ENCODE peak calls at places on chromosomes 13 and 19, in seven cellular contexts. One of them, this sample, is unnamed.

GRCh38 chr19:13215572-13216380 is 65.6 kb downstream of the IER2 start:
- DNase-seq in heart right ventricle: no peak
- DNase-seq in thoracic aorta: no peak
- DNase-seq in heart left ventricle: no peak
- DNase-seq in hepatocyte: peak
- DNase-seq in pancreas: no peak
- DNase-seq in endodermal cell: no peak
- DNase-seq in this sample: no peak

GRCh38 chr19:52638601-52639000 is 446 bp upstream of the ZNF83 start:
- DNase-seq in pancreas: peak
- DNase-seq in hepatocyte: peak
- DNase-seq in heart right ventricle: peak
- DNase-seq in thoracic aorta: no peak
- DNase-seq in endodermal cell: no peak
- DNase-seq in heart left ventricle: peak
- DNase-seq in this sample: no peak

GRCh38 chr19:2324220-2324948 is 4.0 kb downstream of the LSM7 start:
- DNase-seq in hepatocyte: no peak
- DNase-seq in pancreas: no peak
- DNase-seq in thoracic aorta: no peak
- DNase-seq in endodermal cell: no peak
- DNase-seq in heart left ventricle: no peak
- DNase-seq in heart right ventricle: no peak
- DNase-seq in this sample: no peak

GRCh38 chr13:33328691-33329090 is 43.1 kb upstream of the STARD13 start:
- DNase-seq in heart left ventricle: no peak
- DNase-seq in pancreas: no peak
- DNase-seq in heart right ventricle: no peak
- DNase-seq in hepatocyte: no peak
- DNase-seq in endodermal cell: no peak
- DNase-seq in thoracic aorta: no peak
- DNase-seq in this sample: no peak

GRCh38 chr13:26247011-26247410 is 6.9 kb upstream of the CDK8 start:
- DNase-seq in pancreas: no peak
- DNase-seq in thoracic aorta: no peak
- DNase-seq in heart left ventricle: no peak
- DNase-seq in heart right ventricle: no peak
- DNase-seq in endodermal cell: no peak
- DNase-seq in hepatocyte: no peak
- DNase-seq in this sample: no peak

GRCh38 chr13:62300021-62300420 is 884.4 kb upstream of the PCDH20 start:
- DNase-seq in hepatocyte: no peak
- DNase-seq in heart left ventricle: no peak
- DNase-seq in heart right ventricle: no peak
- DNase-seq in endodermal cell: no peak
- DNase-seq in thoracic aorta: no peak
- DNase-seq in pancreas: no peak
- DNase-seq in this sample: no peak

GRCh38 chr19:15297416-15298224 is 34.7 kb downstream of the BRD4 start:
- DNase-seq in thoracic aorta: no peak
- DNase-seq in hepatocyte: peak
- DNase-seq in endodermal cell: no peak
- DNase-seq in heart left ventricle: no peak
- DNase-seq in pancreas: no peak
- DNase-seq in heart right ventricle: no peak
- DNase-seq in this sample: no peak

GRCh38 chr13:75635101-75635620 is 969 bp upstream of the LMO7 start:
- DNase-seq in hepatocyte: peak
- DNase-seq in heart left ventricle: no peak
- DNase-seq in pancreas: no peak
- DNase-seq in heart right ventricle: no peak
- DNase-seq in thoracic aorta: no peak
- DNase-seq in endodermal cell: no peak
- DNase-seq in this sample: no peak

GRCh38 chr13:99288069-99288468 is 19.1 kb downstream of the GPR183 start:
- DNase-seq in heart right ventricle: no peak
- DNase-seq in endodermal cell: no peak
- DNase-seq in hepatocyte: no peak
- DNase-seq in thoracic aorta: no peak
- DNase-seq in pancreas: no peak
- DNase-seq in heart left ventricle: no peak
- DNase-seq in this sample: no peak

GRCh38 chr19:46201413-46202310 is 27.9 kb upstream of the IGFL1 start:
- DNase-seq in hepatocyte: no peak
- DNase-seq in endodermal cell: no peak
- DNase-seq in thoracic aorta: no peak
- DNase-seq in pancreas: no peak
- DNase-seq in heart left ventricle: no peak
- DNase-seq in heart right ventricle: no peak
- DNase-seq in this sample: no peak

GRCh38 chr13:105048685-105049084 is 1486.8 kb downstream of the EFNB2 start:
- DNase-seq in pancreas: no peak
- DNase-seq in hepatocyte: no peak
- DNase-seq in heart right ventricle: no peak
- DNase-seq in heart left ventricle: no peak
- DNase-seq in endodermal cell: no peak
- DNase-seq in thoracic aorta: no peak
- DNase-seq in this sample: no peak

GRCh38 chr13:22839554-22840286 is 341.1 kb upstream of the SGCG start:
- DNase-seq in endodermal cell: no peak
- DNase-seq in heart right ventricle: no peak
- DNase-seq in thoracic aorta: no peak
- DNase-seq in pancreas: no peak
- DNase-seq in hepatocyte: no peak
- DNase-seq in heart left ventricle: no peak
- DNase-seq in this sample: no peak

GRCh38 chr13:111397202-111397880 is 76.9 kb downstream of the TEX29 start:
- DNase-seq in pancreas: no peak
- DNase-seq in hepatocyte: no peak
- DNase-seq in heart left ventricle: no peak
- DNase-seq in thoracic aorta: no peak
- DNase-seq in endodermal cell: peak
- DNase-seq in heart right ventricle: no peak
- DNase-seq in this sample: peak

GRCh38 chr13:43307921-43308433 is 284.6 kb downstream of the DNAJC15 start:
- DNase-seq in heart right ventricle: peak
- DNase-seq in heart left ventricle: peak
- DNase-seq in endodermal cell: peak
- DNase-seq in thoracic aorta: peak
- DNase-seq in hepatocyte: peak
- DNase-seq in pancreas: peak
- DNase-seq in this sample: peak

GRCh38 chr19:35083678-35084077 is 31.9 kb upstream of the FXYD3 start:
- DNase-seq in pancreas: no peak
- DNase-seq in hepatocyte: no peak
- DNase-seq in heart left ventricle: no peak
- DNase-seq in heart right ventricle: no peak
- DNase-seq in thoracic aorta: no peak
- DNase-seq in endodermal cell: no peak
- DNase-seq in this sample: no peak

GRCh38 chr13:91134773-91135124 is 212.7 kb upstream of the MIR17HG start:
- DNase-seq in hepatocyte: no peak
- DNase-seq in heart right ventricle: no peak
- DNase-seq in thoracic aorta: no peak
- DNase-seq in heart left ventricle: no peak
- DNase-seq in endodermal cell: no peak
- DNase-seq in pancreas: no peak
- DNase-seq in this sample: no peak

GRCh38 chr19:13079542-13079986 is 23.1 kb downstream of the LYL1 start:
- DNase-seq in heart left ventricle: peak
- DNase-seq in heart right ventricle: no peak
- DNase-seq in hepatocyte: peak
- DNase-seq in endodermal cell: peak
- DNase-seq in thoracic aorta: no peak
- DNase-seq in pancreas: no peak
- DNase-seq in this sample: no peak

GRCh38 chr13:77786888-77787287 is 89.4 kb downstream of the SLAIN1 start:
- DNase-seq in thoracic aorta: no peak
- DNase-seq in hepatocyte: no peak
- DNase-seq in pancreas: no peak
- DNase-seq in heart left ventricle: no peak
- DNase-seq in endodermal cell: no peak
- DNase-seq in heart right ventricle: no peak
- DNase-seq in this sample: no peak

GRCh38 chr13:38564751-38565150 is 122.1 kb upstream of the FREM2 start:
- DNase-seq in heart right ventricle: no peak
- DNase-seq in thoracic aorta: no peak
- DNase-seq in endodermal cell: no peak
- DNase-seq in pancreas: no peak
- DNase-seq in heart left ventricle: no peak
- DNase-seq in hepatocyte: no peak
- DNase-seq in this sample: no peak

GRCh38 chr19:51647318-51647717 is 693 bp upstream of the SIGLEC14 start:
- DNase-seq in endodermal cell: no peak
- DNase-seq in hepatocyte: no peak
- DNase-seq in pancreas: no peak
- DNase-seq in heart right ventricle: no peak
- DNase-seq in thoracic aorta: no peak
- DNase-seq in heart left ventricle: no peak
- DNase-seq in this sample: no peak

GRCh38 chr19:48169585-48169973 is 565 bp downstream of the LIG1 start:
- DNase-seq in pancreas: peak
- DNase-seq in heart left ventricle: peak
- DNase-seq in thoracic aorta: peak
- DNase-seq in endodermal cell: peak
- DNase-seq in heart right ventricle: peak
- DNase-seq in hepatocyte: peak
- DNase-seq in this sample: peak

GRCh38 chr13:24304620-24305019 is 4.8 kb upstream of the C1QTNF9 start:
- DNase-seq in hepatocyte: no peak
- DNase-seq in thoracic aorta: no peak
- DNase-seq in pancreas: no peak
- DNase-seq in heart right ventricle: no peak
- DNase-seq in heart left ventricle: no peak
- DNase-seq in endodermal cell: no peak
- DNase-seq in this sample: no peak

GRCh38 chr13:90447735-90448103 is 899.8 kb upstream of the MIR17HG start:
- DNase-seq in thoracic aorta: no peak
- DNase-seq in hepatocyte: no peak
- DNase-seq in heart right ventricle: no peak
- DNase-seq in endodermal cell: no peak
- DNase-seq in heart left ventricle: no peak
- DNase-seq in pancreas: no peak
- DNase-seq in this sample: no peak

GRCh38 chr19:56350416-56351045 is 35.9 kb upstream of the ZSCAN5A start:
- DNase-seq in endodermal cell: peak
- DNase-seq in pancreas: no peak
- DNase-seq in heart left ventricle: no peak
- DNase-seq in heart right ventricle: peak
- DNase-seq in thoracic aorta: no peak
- DNase-seq in hepatocyte: peak
- DNase-seq in this sample: no peak

DNA sequence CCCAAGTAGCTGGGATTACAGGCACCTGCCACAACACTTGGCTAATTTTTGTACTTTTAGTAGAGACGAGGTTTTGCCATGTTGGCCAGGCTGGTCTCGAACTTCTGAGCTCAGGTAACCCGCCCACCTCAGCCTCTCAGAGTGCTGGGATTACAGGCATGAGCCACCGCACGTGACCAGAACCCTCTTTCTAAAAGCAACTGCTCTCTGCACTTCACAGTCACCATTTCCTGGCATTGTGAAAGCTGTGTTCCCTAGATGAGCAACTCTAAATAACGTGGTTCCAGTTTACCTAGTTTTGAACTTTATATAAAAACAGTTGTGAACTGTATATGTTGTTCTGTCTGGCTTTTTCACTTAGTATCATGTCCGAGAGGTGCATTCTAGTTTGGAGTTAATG is 152.9 kb downstream of the SIPA1L3 start:
- DNase-seq in thoracic aorta: no peak
- DNase-seq in endodermal cell: no peak
- DNase-seq in heart left ventricle: no peak
- DNase-seq in pancreas: no peak
- DNase-seq in heart right ventricle: no peak
- DNase-seq in hepatocyte: no peak
- DNase-seq in this sample: no peak
- H3K27ac ChIP-seq in thoracic aorta: no peak
- H3K27ac ChIP-seq in endodermal cell: no peak
- H3K27ac ChIP-seq in heart left ventricle: no peak
- H3K27ac ChIP-seq in pancreas: no peak
- H3K27ac ChIP-seq in heart right ventricle: no peak
- H3K27ac ChIP-seq in hepatocyte: no peak
- H3K27ac ChIP-seq in this sample: peak

GRCh38 chr13:50376895-50377575 is 361.8 kb downstream of the KCNRG start:
- DNase-seq in endodermal cell: peak
- DNase-seq in thoracic aorta: no peak
- DNase-seq in pancreas: no peak
- DNase-seq in heart right ventricle: no peak
- DNase-seq in hepatocyte: no peak
- DNase-seq in heart left ventricle: peak
- DNase-seq in this sample: no peak
- TF ChIP-seq CTCF in endodermal cell: peak
- TF ChIP-seq CTCF in thoracic aorta: no peak
- TF ChIP-seq CTCF in pancreas: no peak
- TF ChIP-seq CTCF in heart right ventricle: no peak
- TF ChIP-seq CTCF in hepatocyte: no peak
- TF ChIP-seq CTCF in heart left ventricle: peak
- TF ChIP-seq CTCF in this sample: no peak

DNA sequence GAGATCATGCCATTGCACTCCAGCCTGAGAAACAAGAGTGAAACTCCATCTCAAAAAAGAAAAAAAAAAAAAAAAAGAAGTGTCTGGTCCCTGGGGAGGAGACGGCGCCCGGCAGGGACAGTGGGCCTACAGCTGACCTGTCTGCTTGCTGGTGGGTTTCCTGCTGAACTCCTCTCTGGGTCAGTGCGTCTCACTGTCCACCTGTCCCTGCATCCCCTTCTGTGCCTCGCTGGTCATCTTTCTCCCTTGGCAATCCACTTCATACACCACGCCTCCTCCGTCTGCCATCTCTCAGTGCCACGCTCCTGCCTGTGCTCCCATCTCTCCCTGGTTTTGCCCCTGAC is 63.4 kb downstream of the ACSBG2 start:
- DNase-seq in heart right ventricle: no peak
- DNase-seq in pancreas: no peak
- DNase-seq in endodermal cell: no peak
- DNase-seq in thoracic aorta: no peak
- DNase-seq in hepatocyte: no peak
- DNase-seq in heart left ventricle: no peak
- DNase-seq in this sample: no peak
- H3K27ac ChIP-seq in heart right ventricle: peak
- H3K27ac ChIP-seq in pancreas: no peak
- H3K27ac ChIP-seq in endodermal cell: peak
- H3K27ac ChIP-seq in thoracic aorta: no peak
- H3K27ac ChIP-seq in hepatocyte: no peak
- H3K27ac ChIP-seq in heart left ventricle: peak
- H3K27ac ChIP-seq in this sample: no peak

GRCh38 chr13:53200498-53201453 is 172.2 kb downstream of the OLFM4 start:
- DNase-seq in heart right ventricle: peak
- DNase-seq in endodermal cell: peak
- DNase-seq in heart left ventricle: peak
- DNase-seq in pancreas: peak
- DNase-seq in hepatocyte: peak
- DNase-seq in thoracic aorta: no peak
- DNase-seq in this sample: peak
- TF ChIP-seq CTCF in heart right ventricle: peak
- TF ChIP-seq CTCF in endodermal cell: peak
- TF ChIP-seq CTCF in heart left ventricle: peak
- TF ChIP-seq CTCF in pancreas: peak
- TF ChIP-seq CTCF in hepatocyte: peak
- TF ChIP-seq CTCF in thoracic aorta: peak
- TF ChIP-seq CTCF in this sample: peak